ENCODE peak calls at places on chromosomes 1 and 21, in five cellular contexts. R, Z, W, G and O are unnamed samples.

GRCh38 chr1:23483327-23484252 is at the start of gene ASAP3:
- ATAC-seq in R (peak; percentile 76), Z (peak; percentile 1), G (peak; percentile 50), W (peak; percentile 21), O (peak; percentile 60)

GRCh38 chr1:180137767-180138166 is 16.9 kb upstream of the QSOX1 start:
- ATAC-seq in R (no peak), Z (no peak), G (no peak), W (no peak), O (no peak)

GRCh38 chr1:161706483-161707347 is at the start of gene FCRLA:
- ATAC-seq in G (peak; percentile 60), W (peak; percentile 76), R (peak; percentile 93), Z (no peak), O (peak; percentile 90)

GRCh38 chr21:28804089-28804670 is 188.5 kb downstream of the LTN1 start:
- ATAC-seq in G (no peak), R (no peak), W (peak; percentile 58), Z (no peak), O (no peak)

GRCh38 chr1:65541161-65541560 is 120.7 kb downstream of the LEPR start:
- ATAC-seq in W (no peak), Z (no peak), R (no peak), G (no peak), O (no peak)

GRCh38 chr1:178564783-178565180 is 51.9 kb downstream of the TEX35 start:
- ATAC-seq in Z (no peak), R (no peak), W (peak; percentile 87), G (no peak), O (no peak)

GRCh38 chr1:93552751-93553455 is 105.0 kb downstream of the FNBP1L start:
- ATAC-seq in W (peak; percentile 61), G (no peak), R (no peak), Z (peak; percentile 44), O (no peak)

GRCh38 chr1:204902674-204903073 is 32.0 kb downstream of the NFASC start:
- ATAC-seq in R (no peak), W (no peak), Z (peak; percentile 32), G (no peak), O (no peak)

GRCh38 chr1:234827181-234827580 is 217.2 kb upstream of the IRF2BP2 start:
- ATAC-seq in G (no peak), Z (no peak), W (no peak), R (no peak), O (no peak)

GRCh38 chr1:171185064-171185463 is at the start of gene FMO2:
- ATAC-seq in W (peak; percentile 75), Z (peak; percentile 71), R (no peak), G (no peak), O (no peak)

GRCh38 chr1:50181027-50181663 is 72.4 kb downstream of the ELAVL4 start:
- ATAC-seq in Z (peak; percentile 67), W (peak; percentile 88), G (no peak), R (no peak), O (no peak)

GRCh38 chr1:200281451-200281850 is 128.4 kb downstream of the ZNF281 start:
- ATAC-seq in W (no peak), G (no peak), R (no peak), Z (no peak), O (no peak)

GRCh38 chr1:84851839-84852238 is 41.2 kb downstream of the LPAR3 start:
- ATAC-seq in G (no peak), R (no peak), Z (no peak), W (no peak), O (no peak)